ENCODE peak calls at places on chromosome 19, in nine cellular contexts. E is GM23338; A is lower leg skin; J is kidney epithelial cell; W is left lung; K is cardiac fibroblast; V is sigmoid colon; U is CD8-positive, alpha-beta T cell; Y is coronary artery. I is an unnamed sample.

GRCh38 chr19:12314553-12314952 is 18.9 kb downstream of the ZNF563 start:
- DNase-seq in U (no peak), Y (no peak), J (no peak), K (no peak), W (no peak), A (no peak), V (no peak), E (no peak), I (no peak)

GRCh38 chr19:12825259-12826131 is 8.9 kb downstream of the RTBDN start:
- DNase-seq in A (no peak), E (peak; percentile 96), Y (no peak), K (peak; percentile 52), J (no peak), U (no peak), W (no peak), V (no peak), I (no peak)

GRCh38 chr19:15297416-15298224 is 34.7 kb downstream of the BRD4 start:
- DNase-seq in K (peak; percentile 67), Y (no peak), U (no peak), V (no peak), A (no peak), E (peak; percentile 44), J (no peak), W (no peak), I (no peak)

GRCh38 chr19:31962565-31962996 is 382.8 kb upstream of the ZNF507 start:
- DNase-seq in U (no peak), Y (no peak), A (no peak), V (no peak), K (no peak), W (no peak), E (no peak), J (peak; percentile 14), I (no peak)

GRCh38 chr19:35154535-35155406 is at the start of gene FXYD5:
- DNase-seq in J (no peak), K (peak; percentile 86), W (peak; percentile 96), U (peak; percentile 76), V (peak; percentile 85), A (peak; percentile 63), Y (no peak), E (peak; percentile 86), I (peak; percentile 29)

GRCh38 chr19:19606021-19606420 is 12.5 kb downstream of the PBX4 start:
- DNase-seq in E (no peak), W (peak; percentile 6), V (no peak), A (no peak), U (peak; percentile 54), Y (no peak), K (no peak), J (no peak), I (no peak)

GRCh38 chr19:44367024-44367423 is 10.5 kb upstream of the ZNF112 start:
- DNase-seq in W (no peak), V (no peak), K (peak; percentile 58), U (no peak), J (no peak), A (no peak), E (peak; percentile 63), Y (no peak), I (no peak)

GRCh38 chr19:19602136-19602712 is 16.3 kb downstream of the PBX4 start:
- DNase-seq in K (no peak), U (peak; percentile 43), J (no peak), A (no peak), W (peak; percentile 35), Y (no peak), E (no peak), V (no peak), I (no peak)

GRCh38 chr19:47268028-47268427 is 6.7 kb upstream of the INAFM1 start:
- DNase-seq in J (no peak), K (no peak), A (no peak), U (no peak), E (no peak), Y (no peak), V (no peak), W (no peak), I (no peak)

GRCh38 chr19:13103961-13104847 is 1.5 kb upstream of the LYL1 start:
- DNase-seq in V (peak; percentile 86), W (peak; percentile 94), U (peak; percentile 71), E (peak; percentile 81), Y (no peak), J (no peak), K (no peak), A (no peak), I (no peak)

GRCh38 chr19:41957161-41957837 is 1.8 kb downstream of the RABAC1 start:
- DNase-seq in A (no peak), W (no peak), K (no peak), U (no peak), J (no peak), V (no peak), E (no peak), Y (no peak), I (no peak)

GRCh38 chr19:18672606-18673337 is 10.7 kb upstream of the CRTC1 start:
- DNase-seq in A (no peak), Y (no peak), W (no peak), E (peak; percentile 59), V (no peak), J (no peak), U (no peak), K (peak; percentile 47), I (no peak)

GRCh38 chr19:17242431-17243208 is 3.1 kb downstream of the NR2F6 start:
- DNase-seq in K (no peak), W (no peak), J (no peak), E (no peak), U (no peak), V (no peak), A (no peak), Y (no peak), I (no peak)

GRCh38 chr19:46904114-46905060 is 43.6 kb downstream of the ARHGAP35 start:
- DNase-seq in J (no peak), U (no peak), A (no peak), W (no peak), Y (no peak), V (peak; percentile 72), E (peak; percentile 47), K (peak; percentile 64), I (peak; percentile 63)

GRCh38 chr19:34173145-34173956 is 1.0 kb downstream of the LSM14A start:
- DNase-seq in Y (no peak), W (no peak), J (peak; percentile 58), U (peak; percentile 24), V (no peak), E (peak; percentile 92), A (peak; percentile 47), K (peak; percentile 60), I (no peak)

GRCh38 chr19:19055701-19056100 is 8.1 kb upstream of the SLC25A42 start:
- DNase-seq in J (no peak), V (no peak), W (peak; percentile 64), K (no peak), E (no peak), Y (no peak), A (no peak), U (no peak), I (no peak)

GRCh38 chr19:13132471-13133166 is 14.6 kb downstream of the NACC1 start:
- DNase-seq in E (no peak), J (no peak), U (peak; percentile 57), W (no peak), A (no peak), K (peak; percentile 70), V (no peak), Y (no peak), I (no peak)

GRCh38 chr19:41029524-41030432 is 38.7 kb downstream of the CYP2B6 start:
- DNase-seq in A (no peak), E (no peak), U (no peak), V (no peak), Y (no peak), K (no peak), J (no peak), W (no peak), I (no peak)

GRCh38 chr19:39277598-39277997 is 9.4 kb downstream of the IFNL2 start:
- DNase-seq in U (no peak), W (no peak), V (no peak), Y (no peak), J (no peak), A (no peak), E (no peak), K (peak; percentile 37), I (no peak)

DNA sequence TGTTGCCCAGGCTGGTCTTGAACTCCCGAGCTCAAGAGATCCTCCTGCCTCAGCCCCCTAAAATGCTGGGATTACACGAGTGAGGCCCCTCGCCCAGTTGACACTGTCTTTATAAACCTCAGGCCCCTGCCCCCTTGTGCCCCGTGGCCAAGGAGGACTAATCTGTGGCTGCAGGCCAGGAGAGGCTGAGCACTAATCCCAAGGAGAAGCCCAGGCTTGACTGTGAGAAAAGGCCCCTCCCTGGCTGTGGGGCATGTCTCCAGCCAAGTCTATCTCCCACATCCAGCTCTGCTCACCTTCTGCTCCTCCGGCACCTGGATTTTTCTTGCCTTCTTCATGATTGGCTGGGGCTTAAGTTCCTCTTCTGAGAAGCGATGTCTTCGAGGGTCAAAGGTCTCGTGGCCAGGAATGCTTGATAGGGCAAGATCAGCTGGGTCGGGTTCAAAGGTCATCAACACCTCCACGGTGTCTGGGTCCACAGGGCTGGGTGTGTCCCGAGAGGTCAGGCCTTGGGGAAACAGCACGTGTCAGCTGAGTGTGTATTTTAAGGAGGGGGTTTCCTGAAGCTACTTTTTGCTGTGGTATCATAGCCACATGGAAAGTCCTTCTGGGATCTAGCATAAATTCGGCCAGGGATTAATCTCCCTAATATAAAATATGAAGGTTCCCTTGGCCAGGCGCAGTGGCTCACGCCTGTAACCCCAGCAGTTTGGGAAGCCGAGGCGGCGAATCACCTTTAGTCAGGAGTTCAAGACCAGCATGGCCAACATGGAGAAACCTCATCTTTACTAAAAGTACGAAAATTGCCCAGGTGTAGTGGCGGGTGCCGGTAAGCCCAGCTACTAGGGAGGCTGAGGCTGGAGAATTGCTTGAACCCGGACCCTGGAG is 3.8 kb downstream of the DBP start:
- DNase-seq in U (no peak), A (no peak), E (no peak), Y (no peak), W (no peak), J (no peak), K (no peak), V (no peak), I (no peak)
- H3K4me3 ChIP-seq in U (peak overlapping the region; percentile 97), A (no peak overlapping the region), E (no peak overlapping the region), Y (peak overlapping the region; percentile 80), W (peak overlapping the region; percentile 64), J (no peak overlapping the region), K (no peak overlapping the region), V (no peak overlapping the region), I (no peak overlapping the region)

DNA sequence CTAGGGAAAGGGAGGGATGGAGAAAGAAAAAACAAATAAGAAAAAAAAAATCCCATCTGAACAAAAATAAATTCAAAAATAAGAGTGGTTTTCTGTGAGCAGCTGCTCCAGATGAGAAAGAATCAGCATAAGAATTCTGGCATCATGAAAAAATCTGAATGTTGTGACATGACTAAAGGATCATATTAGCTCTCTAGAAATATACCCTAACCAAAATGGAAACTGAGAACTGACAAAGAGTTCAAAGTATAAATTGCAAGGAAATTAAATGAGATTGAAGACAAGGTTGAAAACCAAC is 579.0 kb downstream of the UQCRFS1 start:
- DNase-seq in A (no peak), E (no peak), K (no peak), J (no peak), V (no peak), Y (no peak), W (no peak), U (no peak), I (no peak)
- TF ChIP-seq CTCF in A (no peak), E (no peak), K (no peak), J (no peak), V (no peak), Y (no peak), W (no peak), U (no peak), I (no peak)

GRCh38 chr19:43290568-43291359 is 21.4 kb upstream of the PSG9 start:
- DNase-seq in U (no peak), J (no peak), E (peak; percentile 32), Y (no peak), V (no peak), W (no peak), K (peak; percentile 17), A (no peak), I (no peak)
- H3K4me3 ChIP-seq in U (no peak overlapping the region), J (no peak overlapping the region), E (no peak overlapping the region), Y (no peak overlapping the region), V (no peak overlapping the region), W (no peak overlapping the region), K (no peak overlapping the region), A (no peak overlapping the region), I (no peak overlapping the region)

GRCh38 chr19:11052391-11052790 is 36.9 kb upstream of the LDLR start:
- DNase-seq in U (no peak), A (no peak), Y (no peak), W (no peak), V (no peak), K (no peak), J (no peak), E (no peak), I (no peak)
- TF ChIP-seq CTCF in U (no peak), A (no peak), Y (no peak), W (no peak), V (no peak), K (no peak), J (no peak), E (no peak), I (no peak)